ENCODE peak calls at places on chromosome 21, in four cellular contexts. R is K562, J is HepG2, Y is GM12878. A is an unnamed sample.

GRCh38 chr21:32412998-32413504 is 545 bp downstream of the EVA1C start:
- DNase-seq in R (no peak), J (no peak), Y (no peak), A (no peak)

GRCh38 chr21:32155226-32155625 is 123.6 kb downstream of the MIS18A start:
- DNase-seq in R (no peak), J (no peak), Y (no peak), A (no peak)

GRCh38 chr21:36297938-36298572 is 21.9 kb upstream of the MORC3 start:
- DNase-seq in R (peak), J (peak), Y (peak), A (no peak)

GRCh38 chr21:40660461-40660860 is 186.5 kb downstream of the DSCAM start:
- DNase-seq in R (no peak), J (no peak), Y (no peak), A (no peak)

GRCh38 chr21:30194701-30195299 is 21.1 kb downstream of the CLDN8 start:
- DNase-seq in R (peak), J (peak), Y (no peak), A (peak)

GRCh38 chr21:41706678-41707077 is 60.2 kb downstream of the RIPK4 start:
- DNase-seq in R (peak), J (peak), Y (no peak), A (no peak)

GRCh38 chr21:31873696-31874599 is 1.1 kb downstream of the HUNK start:
- DNase-seq in R (peak), J (no peak), Y (no peak), A (peak)

GRCh38 chr21:21383126-21383525 is 384.9 kb downstream of the NCAM2 start:
- DNase-seq in R (no peak), J (no peak), Y (no peak), A (no peak)

GRCh38 chr21:20875741-20876140 is 122.5 kb upstream of the NCAM2 start:
- DNase-seq in R (no peak), J (no peak), Y (no peak), A (no peak)

GRCh38 chr21:20004353-20004752 is 993.9 kb upstream of the NCAM2 start:
- DNase-seq in R (no peak), J (no peak), Y (no peak), A (no peak)

GRCh38 chr21:22020221-22020620 is 1022.0 kb downstream of the NCAM2 start:
- DNase-seq in R (no peak), J (no peak), Y (no peak), A (no peak)

GRCh38 chr21:33655591-33656221 is 13.4 kb downstream of the ITSN1 start:
- DNase-seq in R (peak), J (no peak), Y (no peak), A (peak)

GRCh38 chr21:36799869-36800268 is 101.0 kb downstream of the SIM2 start:
- DNase-seq in R (no peak), J (no peak), Y (no peak), A (no peak)

GRCh38 chr21:32940079-32941014 is 85.4 kb upstream of the OLIG2 start:
- DNase-seq in R (peak), J (peak), Y (no peak), A (peak)

DNA sequence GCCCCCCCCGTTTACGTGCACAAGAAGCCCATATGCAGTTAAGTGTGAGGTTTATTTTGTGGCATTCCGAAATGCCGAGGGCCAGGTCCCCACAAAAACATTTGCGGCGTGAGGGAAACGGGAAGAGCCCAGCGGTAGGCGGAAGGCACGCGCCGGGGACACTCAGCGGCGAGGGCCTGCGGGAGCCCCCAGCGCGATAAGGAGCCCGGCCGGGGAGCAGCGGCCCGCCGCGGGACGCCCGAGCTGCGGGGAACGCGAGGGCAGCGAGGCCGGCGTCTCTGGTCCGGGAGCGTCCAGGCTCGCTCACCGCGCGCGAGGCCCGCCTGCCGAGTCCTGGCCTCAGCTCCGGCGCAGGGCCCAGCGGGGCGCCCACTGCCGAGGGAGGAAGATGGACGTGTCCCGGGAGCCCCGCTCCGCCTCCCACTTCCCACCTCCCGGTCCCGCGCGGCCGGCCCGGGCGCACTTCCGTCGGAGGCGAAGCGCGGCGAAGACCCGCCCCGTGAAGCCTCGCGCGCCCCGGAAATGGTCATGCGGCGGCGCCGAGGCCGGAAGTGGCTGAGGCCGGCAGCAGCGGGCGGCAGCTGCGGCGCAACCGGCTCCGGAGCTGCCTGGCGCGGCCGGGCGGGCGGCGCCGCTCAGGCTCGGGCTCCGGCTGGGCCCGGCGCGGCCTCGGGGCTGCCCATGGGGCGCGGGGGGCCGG is at the start of gene TRAPPC10:
- DNase-seq in R (peak), J (peak), Y (peak), A (peak)
- TF ChIP-seq FOXK2 in R (no peak), J (no peak), Y (no peak), A (no peak)

DNA sequence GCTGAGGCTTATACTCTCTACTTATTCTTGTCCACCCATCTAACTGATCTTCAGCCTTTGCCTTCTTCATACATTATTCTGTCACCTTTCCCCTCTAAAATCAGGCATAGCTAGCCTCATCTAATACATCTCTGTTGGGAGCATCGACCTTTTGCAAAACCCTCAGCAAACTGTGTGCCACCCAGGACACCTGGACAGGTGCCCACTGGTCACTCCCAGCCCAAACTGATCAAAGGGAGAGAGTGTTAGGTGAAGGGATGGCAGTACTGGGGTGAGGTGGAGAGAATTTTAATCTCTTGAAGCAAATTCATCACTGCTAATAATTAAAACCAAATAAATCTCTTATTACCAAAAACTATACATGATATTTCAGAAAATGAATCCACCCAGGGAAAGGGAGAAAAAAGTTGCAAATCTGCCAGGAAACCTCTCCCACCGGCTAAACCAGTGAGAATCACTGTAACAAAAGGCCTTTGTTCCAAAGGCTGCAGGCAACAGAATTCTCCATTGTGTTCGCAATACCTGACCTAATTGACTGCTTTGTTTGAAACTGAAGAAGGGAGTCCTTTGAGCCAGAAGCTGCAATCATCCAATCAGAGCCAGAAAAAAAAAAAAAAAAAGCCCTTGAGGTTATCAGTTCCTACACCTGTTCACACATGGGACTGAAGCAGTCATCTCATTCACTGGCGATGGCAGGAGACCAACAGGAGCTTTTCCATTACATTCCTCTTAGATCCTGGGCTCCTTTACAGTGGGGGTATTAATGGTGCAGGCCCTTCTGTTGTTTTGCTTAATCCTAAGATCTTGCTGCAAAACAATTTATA is 172.6 kb downstream of the APP start:
- DNase-seq in R (no peak), J (peak), Y (no peak), A (no peak)
- TF ChIP-seq BHLHE40 in R (no peak), J (no peak), Y (no peak), A (no peak)

GRCh38 chr21:38036016-38036415 is 119.8 kb upstream of the KCNJ6 start:
- DNase-seq in R (no peak), J (no peak), Y (no peak), A (no peak)
- TF ChIP-seq FOXK2 in R (no peak), J (no peak), Y (no peak), A (no peak)

GRCh38 chr21:45618846-45619485 is 24.6 kb upstream of the PCBP3 start:
- DNase-seq in R (no peak), J (no peak), Y (no peak), A (no peak)
- TF ChIP-seq BHLHE40 in R (no peak), J (no peak), Y (no peak), A (no peak)

DNA sequence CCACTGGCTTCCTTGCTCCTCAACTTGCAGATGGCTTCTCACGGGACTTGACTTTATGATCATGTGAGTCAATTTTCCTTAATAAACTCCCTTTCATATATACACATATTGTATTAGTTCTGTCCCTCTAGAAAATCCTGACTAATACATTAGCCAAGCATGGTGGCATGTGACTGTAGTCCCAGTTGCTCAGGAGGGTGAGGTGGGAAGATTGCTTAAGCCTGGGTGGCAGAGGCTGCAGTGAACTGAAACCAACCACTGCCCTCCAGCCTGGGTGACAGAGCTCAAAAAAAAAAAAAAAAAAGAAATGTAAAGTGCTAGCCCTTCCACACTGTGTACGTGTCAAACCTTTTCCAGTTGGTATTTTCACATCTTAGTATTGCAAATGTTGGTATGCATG is 857.0 kb downstream of the LTN1 start:
- DNase-seq in R (no peak), J (no peak), Y (no peak), A (no peak)
- TF ChIP-seq FOXK2 in R (no peak), J (no peak), Y (no peak), A (no peak)

DNA sequence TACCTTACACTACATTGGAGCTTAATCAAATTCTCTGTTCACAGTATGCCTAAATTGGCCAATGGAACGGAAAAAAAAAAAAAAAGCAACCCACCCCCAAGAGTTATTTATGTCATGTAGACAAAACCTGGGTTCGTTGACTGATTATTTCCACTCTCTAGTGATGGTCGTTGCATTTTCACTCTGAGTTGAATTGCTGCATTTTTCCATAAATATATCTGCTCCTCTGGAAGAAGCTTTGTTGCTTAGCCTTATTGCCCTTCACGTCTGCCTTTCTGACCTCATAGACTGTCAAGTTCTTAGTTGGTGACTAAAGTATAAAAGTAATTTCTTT is 90.2 kb upstream of the RUNX1 start:
- DNase-seq in R (no peak), J (no peak), Y (no peak), A (no peak)
- TF ChIP-seq BHLHE40 in R (no peak), J (no peak), Y (no peak), A (no peak)